ENCODE peak calls at places on chromosomes 2 and 18, in five cellular contexts. O is cardiac fibroblast, E is AG04450, H is AG10803, G is choroid plexus epithelial cell. A is an unnamed sample.

GRCh38 chr2:13919981-13920382 is 712.5 kb upstream of the LRATD1 start:
- DNase-seq in O (peak), E (no peak), H (no peak), G (peak), A (peak)

GRCh38 chr18:13165636-13166423 is 52.7 kb upstream of the LDLRAD4 start:
- DNase-seq in O (no peak), E (no peak), H (no peak), G (no peak), A (no peak)

GRCh38 chr2:228681426-228681825 is 499.9 kb upstream of the SPHKAP start:
- DNase-seq in O (peak), E (no peak), H (peak), G (peak), A (peak)

GRCh38 chr2:159214325-159214865 is 72.1 kb downstream of the WDSUB1 start:
- DNase-seq in O (no peak), E (no peak), H (no peak), G (no peak), A (peak)

GRCh38 chr2:190717764-190718651 is 69.1 kb downstream of the NAB1 start:
- DNase-seq in O (peak), E (no peak), H (no peak), G (no peak), A (no peak)

GRCh38 chr2:25184254-25184653 is 15.9 kb upstream of the POMC start:
- DNase-seq in O (no peak), E (no peak), H (no peak), G (no peak), A (peak)

GRCh38 chr2:96536445-96537065 is at the start of gene ARID5A:
- DNase-seq in O (peak), E (peak), H (peak), G (peak), A (peak)

GRCh38 chr2:158554948-158555347 is 98.2 kb downstream of the PKP4 start:
- DNase-seq in O (no peak), E (no peak), H (no peak), G (no peak), A (no peak)

GRCh38 chr2:67476808-67477790 is 80.0 kb downstream of the ETAA1 start:
- DNase-seq in O (peak), E (no peak), H (peak), G (peak), A (peak)

GRCh38 chr2:15588329-15588919 is 3.2 kb upstream of the DDX1 start:
- DNase-seq in O (peak), E (peak), H (peak), G (peak), A (peak)

GRCh38 chr2:66324924-66325583 is 109.9 kb upstream of the MEIS1 start:
- DNase-seq in O (no peak), E (no peak), H (no peak), G (no peak), A (no peak)

GRCh38 chr2:68258854-68259253 is 6.5 kb upstream of the PPP3R1 start:
- DNase-seq in O (no peak), E (no peak), H (peak), G (no peak), A (no peak)

GRCh38 chr2:201261471-201261870 is 1.1 kb downstream of the CASP8 start:
- DNase-seq in O (no peak), E (no peak), H (no peak), G (no peak), A (no peak)

GRCh38 chr2:230664128-230664527 is 48.5 kb upstream of the CAB39 start:
- DNase-seq in O (no peak), E (no peak), H (peak), G (peak), A (no peak)

GRCh38 chr18:66640431-66640830 is 36.5 kb upstream of the CDH19 start:
- DNase-seq in O (peak), E (no peak), H (no peak), G (peak), A (peak)

GRCh38 chr18:8660316-8660715 is 45.0 kb upstream of the MTCL1 start:
- DNase-seq in O (peak), E (no peak), H (no peak), G (no peak), A (no peak)

GRCh38 chr2:99602475-99602874 is 112.7 kb upstream of the REV1 start:
- DNase-seq in O (peak), E (peak), H (peak), G (peak), A (no peak)

GRCh38 chr2:204453730-204454167 is 91.5 kb upstream of the PARD3B start:
- DNase-seq in O (peak), E (no peak), H (peak), G (peak), A (no peak)

GRCh38 chr2:109435866-109436634 is 177.7 kb downstream of the SEPTIN10 start:
- DNase-seq in O (peak), E (no peak), H (peak), G (peak), A (peak)

GRCh38 chr2:159811232-159811631 is 13.2 kb upstream of the CD302 start:
- DNase-seq in O (no peak), E (no peak), H (peak), G (no peak), A (no peak)

GRCh38 chr2:170812716-170813585 is 3.7 kb upstream of the GAD1 start:
- DNase-seq in O (peak), E (peak), H (peak), G (peak), A (peak)

GRCh38 chr2:86704482-86704971 is 15.6 kb upstream of the RMND5A start:
- DNase-seq in O (peak), E (peak), H (peak), G (peak), A (peak)

GRCh38 chr18:59270689-59271257 is 2.5 kb downstream of the RAX start:
- DNase-seq in O (no peak), E (no peak), H (no peak), G (no peak), A (no peak)

GRCh38 chr18:61677435-61677830 is 215.4 kb downstream of the RNF152 start:
- DNase-seq in O (no peak), E (no peak), H (no peak), G (no peak), A (no peak)

GRCh38 chr2:152740743-152741328 is 22.4 kb downstream of the ARL6IP6 start:
- DNase-seq in O (peak), E (peak), H (peak), G (peak), A (peak)

GRCh38 chr18:32267463-32267862 is 77.6 kb downstream of the MEP1B start:
- DNase-seq in O (no peak), E (no peak), H (no peak), G (no peak), A (no peak)

GRCh38 chr2:120472891-120473309 is 127.0 kb downstream of the INHBB start:
- DNase-seq in O (no peak), E (no peak), H (peak), G (no peak), A (peak)

GRCh38 chr2:215796160-215796559 is 217.2 kb downstream of the MREG start:
- DNase-seq in O (peak), E (no peak), H (peak), G (peak), A (peak)

GRCh38 chr2:28300489-28300888 is 92.2 kb upstream of the FOSL2 start:
- DNase-seq in O (peak), E (peak), H (peak), G (peak), A (no peak)

GRCh38 chr2:241689306-241689705 is 2.7 kb upstream of the DTYMK start:
- DNase-seq in O (no peak), E (no peak), H (no peak), G (no peak), A (no peak)

GRCh38 chr2:3736112-3736511 is 32.7 kb downstream of the DCDC2C start:
- DNase-seq in O (no peak), E (no peak), H (no peak), G (no peak), A (no peak)

GRCh38 chr2:72859831-72860262 is 27.4 kb upstream of the SPR start:
- DNase-seq in O (peak), E (peak), H (peak), G (peak), A (peak)

GRCh38 chr2:44244135-44244871 is 31.0 kb upstream of the SLC3A1 start:
- DNase-seq in O (peak), E (peak), H (peak), G (peak), A (peak)
- TF ChIP-seq CTCF in O (peak), E (peak), H (peak), G (peak), A (peak)

GRCh38 chr2:21657475-21657874 is 533.7 kb downstream of the TDRD15 start:
- DNase-seq in O (no peak), E (no peak), H (no peak), G (no peak), A (peak)

GRCh38 chr2:21658907-21659306 is 535.1 kb downstream of the TDRD15 start:
- DNase-seq in O (no peak), E (no peak), H (no peak), G (no peak), A (no peak)

GRCh38 chr2:21656330-21657075 is 532.7 kb downstream of the TDRD15 start:
- DNase-seq in O (no peak), E (no peak), H (no peak), G (no peak), A (no peak)

GRCh38 chr2:21655136-21655535 is 531.4 kb downstream of the TDRD15 start:
- DNase-seq in O (no peak), E (no peak), H (no peak), G (no peak), A (no peak)

GRCh38 chr2:21658269-21658668 is 534.5 kb downstream of the TDRD15 start:
- DNase-seq in O (no peak), E (no peak), H (no peak), G (no peak), A (no peak)
- TF ChIP-seq CTCF in O (no peak), E (no peak), H (no peak), G (no peak), A (no peak)

DNA sequence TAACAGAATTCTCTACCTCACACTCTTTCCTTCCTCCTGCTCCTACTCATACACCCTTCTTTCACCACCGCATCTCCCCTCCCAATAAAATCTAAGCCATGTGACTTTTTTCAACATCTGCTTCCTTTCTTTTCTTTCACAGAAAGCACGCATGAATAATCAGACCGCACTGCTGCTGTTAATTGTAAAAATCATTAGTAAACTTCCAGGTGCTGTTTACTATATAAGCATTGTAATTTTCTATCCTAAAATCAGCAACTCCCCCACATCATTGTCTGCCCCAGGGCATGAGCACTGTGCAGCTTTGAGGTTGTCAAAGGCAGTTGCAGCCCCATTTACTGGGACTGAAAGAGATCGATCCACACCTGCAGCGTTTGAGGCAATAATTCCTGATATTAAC is 782.6 kb upstream of the ID2 start:
- DNase-seq in O (no peak), E (no peak), H (no peak), G (no peak), A (no peak)
- TF ChIP-seq CTCF in O (no peak), E (no peak), H (no peak), G (no peak), A (no peak)

DNA sequence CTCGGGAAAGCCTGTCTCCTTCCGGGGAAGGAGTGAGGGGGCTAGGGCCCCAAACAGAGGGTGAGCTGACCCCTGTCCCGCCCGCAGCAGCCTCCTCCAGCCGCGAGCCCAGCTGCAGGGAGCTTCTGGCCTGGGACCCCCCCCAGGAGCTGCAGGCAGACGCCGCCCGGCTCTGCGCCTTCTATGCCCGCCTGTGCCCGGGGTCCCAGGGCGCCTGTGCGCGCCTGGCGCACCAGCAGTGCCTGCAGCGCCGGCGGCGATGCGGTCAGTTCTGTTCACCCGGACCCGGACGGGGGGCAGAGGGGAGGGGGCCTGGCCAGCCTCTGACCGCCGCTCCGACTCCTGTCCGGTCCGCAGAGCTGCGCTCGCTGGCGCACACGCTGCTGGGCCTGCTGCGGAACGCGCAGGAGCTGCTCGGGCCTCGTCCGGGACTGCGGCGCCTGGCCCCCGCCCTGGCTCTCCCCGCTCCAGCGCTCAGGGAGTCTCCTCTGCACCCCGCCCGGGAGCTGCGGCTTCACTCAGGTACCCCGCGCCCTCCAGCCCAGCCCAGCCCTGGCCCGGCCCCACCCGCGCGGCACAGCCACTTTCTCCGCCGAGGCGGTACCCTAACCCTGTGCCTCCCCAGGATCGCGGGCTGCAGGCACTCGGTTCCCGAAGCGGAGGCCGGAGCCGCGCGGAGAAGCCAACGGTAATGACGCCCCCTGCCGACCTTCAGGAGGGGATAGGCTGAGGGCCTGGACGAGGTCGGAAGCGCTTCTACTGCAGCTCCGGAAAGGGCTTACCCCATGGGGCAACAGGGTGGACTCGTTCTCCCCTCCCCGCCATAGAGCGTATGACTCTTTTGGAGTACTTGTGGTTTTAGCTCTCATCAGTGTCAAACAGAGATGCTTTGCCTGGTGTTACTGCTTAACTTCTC is 2.0 kb upstream of the CHRND start:
- DNase-seq in O (peak), E (no peak), H (peak), G (peak), A (peak)
- TF ChIP-seq CTCF in O (peak), E (no peak), H (no peak), G (peak), A (peak)

GRCh38 chr2:529425-529824 is 147.8 kb downstream of the TMEM18 start:
- DNase-seq in O (peak), E (no peak), H (no peak), G (peak), A (peak)

GRCh38 chr2:538646-539045 is 138.6 kb downstream of the TMEM18 start:
- DNase-seq in O (no peak), E (no peak), H (no peak), G (no peak), A (no peak)

GRCh38 chr2:529852-530251 is 147.4 kb downstream of the TMEM18 start:
- DNase-seq in O (no peak), E (no peak), H (no peak), G (no peak), A (no peak)

GRCh38 chr2:535222-535621 is 142.0 kb downstream of the TMEM18 start:
- DNase-seq in O (no peak), E (no peak), H (no peak), G (peak), A (no peak)
- TF ChIP-seq CTCF in O (no peak), E (no peak), H (no peak), G (peak), A (no peak)

GRCh38 chr2:38444247-38444646 is 67.2 kb upstream of the ATL2 start:
- DNase-seq in O (no peak), E (no peak), H (peak), G (peak), A (peak)

GRCh38 chr2:38448692-38449405 is 71.8 kb upstream of the ATL2 start:
- DNase-seq in O (no peak), E (no peak), H (no peak), G (no peak), A (peak)

GRCh38 chr2:38446972-38447561 is 70.0 kb upstream of the ATL2 start:
- DNase-seq in O (no peak), E (no peak), H (no peak), G (no peak), A (peak)

GRCh38 chr2:38443021-38443541 is 66.0 kb upstream of the ATL2 start:
- DNase-seq in O (no peak), E (no peak), H (no peak), G (peak), A (peak)

DNA sequence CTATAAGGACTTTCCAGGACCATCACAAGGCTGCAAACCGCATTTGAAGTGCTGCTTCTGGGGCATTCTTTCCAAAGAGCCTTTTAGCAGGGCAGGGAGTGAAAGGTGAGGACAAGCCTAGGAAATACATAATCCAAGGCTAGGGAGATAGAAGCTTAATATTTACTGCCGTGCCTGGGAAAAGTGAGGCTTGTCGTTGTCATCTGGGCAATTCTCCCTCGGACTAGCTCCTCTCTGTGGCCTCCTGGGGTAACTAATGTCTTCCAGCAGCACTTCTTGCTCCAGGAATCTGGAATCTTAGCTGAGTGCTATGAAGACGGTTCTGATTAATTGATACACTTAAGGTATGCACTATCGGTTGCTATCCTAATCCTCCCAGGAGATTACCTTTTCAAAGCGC is 69.3 kb upstream of the ATL2 start:
- DNase-seq in O (no peak), E (no peak), H (no peak), G (no peak), A (no peak)
- TF ChIP-seq CTCF in O (peak), E (no peak), H (peak), G (no peak), A (peak)

GRCh38 chr2:112493048-112493447 is 11.1 kb downstream of the TTL start:
- DNase-seq in O (no peak), E (no peak), H (no peak), G (peak), A (peak)
- TF ChIP-seq CTCF in O (no peak), E (peak), H (peak), G (peak), A (peak)